ENCODE peak calls at places on chromosome 22, in nine cellular contexts. R is A549, S is spleen, H is testis, C is IMR-90, K is esophagus squamous epithelium, D is uterus, I is right lobe of liver, L is Peyer's patch. A is an unnamed sample. For H3K4me1, the result is how much of the 10 kb centered on the place peaks cover.

GRCh38 chr22:35330258-35330861 is 30.7 kb downstream of the TOM1 start:
- DNase-seq in I (peak), D (peak), C (peak), K (no peak), H (peak), S (peak), L (peak), R (no peak), A (peak)

GRCh38 chr22:20428496-20429253 is 8.9 kb downstream of the SCARF2 start:
- DNase-seq in I (no peak), S (no peak), C (no peak), L (no peak), H (no peak), K (no peak), R (no peak), D (no peak), A (no peak)

GRCh38 chr22:39428597-39429071 is 28.2 kb upstream of the MGAT3 start:
- DNase-seq in C (no peak), R (no peak), D (no peak), K (no peak), I (no peak), L (no peak), H (no peak), S (peak), A (no peak)

GRCh38 chr22:24071686-24072085 is 60.6 kb downstream of the CABIN1 start:
- DNase-seq in I (no peak), S (no peak), L (no peak), D (no peak), R (no peak), H (no peak), K (no peak), C (no peak), A (no peak)

GRCh38 chr22:42635531-42635930 is 4.9 kb downstream of the ATP5MGL start:
- DNase-seq in H (no peak), C (peak), S (no peak), R (peak), D (no peak), I (no peak), K (no peak), L (no peak), A (peak)

GRCh38 chr22:38730411-38730871 is 24.7 kb downstream of the GTPBP1 start:
- DNase-seq in C (no peak), S (peak), D (no peak), R (no peak), K (no peak), I (no peak), H (no peak), L (no peak), A (no peak)

GRCh38 chr22:40212126-40212525 is 34.4 kb downstream of the TNRC6B start:
- DNase-seq in H (no peak), S (no peak), K (no peak), I (no peak), D (no peak), C (no peak), R (no peak), L (no peak), A (no peak)

GRCh38 chr22:25083414-25084166 is 116.1 kb upstream of the CRYBB3 start:
- DNase-seq in L (no peak), S (no peak), H (peak), C (no peak), K (no peak), R (no peak), I (no peak), D (no peak), A (peak)

GRCh38 chr22:19120829-19121630 is 1.2 kb downstream of the DGCR2 start:
- DNase-seq in K (no peak), H (peak), S (peak), R (peak), L (no peak), C (peak), D (no peak), I (peak), A (peak)

GRCh38 chr22:36613958-36614357 is 85.0 kb upstream of the EIF3D start:
- DNase-seq in D (no peak), L (no peak), C (peak), R (no peak), H (no peak), S (no peak), K (no peak), I (no peak), A (no peak)

GRCh38 chr22:23204541-23205157 is 24.3 kb downstream of the BCR start:
- DNase-seq in S (peak), D (peak), R (no peak), I (peak), K (no peak), L (no peak), H (peak), C (no peak), A (no peak)

GRCh38 chr22:32466496-32466895 is 2.2 kb upstream of the BPIFC start:
- DNase-seq in R (no peak), S (no peak), D (no peak), H (no peak), K (no peak), L (no peak), C (peak), I (no peak), A (no peak)

GRCh38 chr22:39349506-39349966 is 255 bp upstream of the SYNGR1 start:
- DNase-seq in K (no peak), R (peak), D (peak), I (peak), L (peak), S (peak), H (peak), C (no peak), A (peak)

GRCh38 chr22:23144432-23144831 is 845 bp upstream of the RAB36 start:
- DNase-seq in S (peak), R (no peak), D (no peak), C (no peak), K (no peak), H (no peak), I (no peak), L (no peak), A (no peak)

GRCh38 chr22:42086051-42086450 is 4.5 kb downstream of the NDUFA6 start:
- DNase-seq in I (no peak), D (no peak), S (no peak), C (no peak), H (no peak), K (no peak), R (no peak), L (no peak), A (no peak)

GRCh38 chr22:23820748-23821211 is 18.0 kb downstream of the DERL3 start:
- DNase-seq in R (no peak), H (no peak), C (no peak), K (no peak), D (no peak), I (peak), S (peak), L (peak), A (no peak)

GRCh38 chr22:40345271-40345670 is 1.0 kb upstream of the ADSL start:
- DNase-seq in H (no peak), K (no peak), D (no peak), L (no peak), I (no peak), S (no peak), R (no peak), C (peak), A (peak)

GRCh38 chr22:22931557-22932270 is 44.1 kb downstream of the IGLL5 start:
- DNase-seq in L (no peak), C (no peak), H (no peak), D (no peak), R (no peak), I (no peak), K (no peak), S (peak), A (peak)

GRCh38 chr22:42720263-42721044 is at the start of gene A4GALT:
- DNase-seq in S (peak), D (no peak), I (no peak), H (no peak), L (no peak), R (no peak), K (no peak), C (no peak), A (no peak)

GRCh38 chr22:17868771-17869170 is 94.5 kb upstream of the BID start:
- DNase-seq in C (no peak), D (no peak), I (no peak), S (peak), K (no peak), H (no peak), L (no peak), R (no peak), A (no peak)

GRCh38 chr22:48587236-48587865 is 1240.3 kb downstream of the BRD1 start:
- DNase-seq in I (no peak), H (no peak), R (no peak), K (no peak), D (no peak), C (no peak), S (no peak), L (no peak), A (no peak)

GRCh38 chr22:17397756-17398155 is 28.5 kb downstream of the CECR2 start:
- DNase-seq in I (no peak), C (no peak), H (no peak), K (no peak), S (no peak), L (no peak), R (no peak), D (no peak), A (no peak)

GRCh38 chr22:38844661-38845367 is 986 bp upstream of the NPTXR start:
- DNase-seq in S (no peak), R (no peak), C (no peak), D (no peak), H (no peak), L (no peak), I (no peak), K (no peak), A (no peak)

GRCh38 chr22:41563051-41563711 is 2.4 kb downstream of the CSDC2 start:
- DNase-seq in C (peak), K (no peak), S (no peak), I (no peak), L (no peak), D (peak), H (peak), R (peak), A (no peak)

GRCh38 chr22:30634477-30635233 is 926 bp upstream of the SLC35E4 start:
- DNase-seq in H (peak), R (peak), S (peak), I (peak), C (peak), K (peak), D (peak), L (peak), A (peak)

GRCh38 chr22:30636226-30637077 is 871 bp downstream of the SLC35E4 start:
- DNase-seq in L (peak), H (no peak), K (no peak), S (peak), C (no peak), R (no peak), D (peak), I (no peak), A (peak)

GRCh38 chr22:30640361-30640760 is 4.8 kb downstream of the SLC35E4 start:
- DNase-seq in L (no peak), S (no peak), R (no peak), C (no peak), D (no peak), K (no peak), H (no peak), I (no peak), A (no peak)

GRCh38 chr22:30637701-30638114 is 2.1 kb downstream of the SLC35E4 start:
- DNase-seq in I (no peak), S (no peak), D (no peak), C (no peak), R (no peak), L (no peak), K (no peak), H (no peak), A (no peak)

DNA sequence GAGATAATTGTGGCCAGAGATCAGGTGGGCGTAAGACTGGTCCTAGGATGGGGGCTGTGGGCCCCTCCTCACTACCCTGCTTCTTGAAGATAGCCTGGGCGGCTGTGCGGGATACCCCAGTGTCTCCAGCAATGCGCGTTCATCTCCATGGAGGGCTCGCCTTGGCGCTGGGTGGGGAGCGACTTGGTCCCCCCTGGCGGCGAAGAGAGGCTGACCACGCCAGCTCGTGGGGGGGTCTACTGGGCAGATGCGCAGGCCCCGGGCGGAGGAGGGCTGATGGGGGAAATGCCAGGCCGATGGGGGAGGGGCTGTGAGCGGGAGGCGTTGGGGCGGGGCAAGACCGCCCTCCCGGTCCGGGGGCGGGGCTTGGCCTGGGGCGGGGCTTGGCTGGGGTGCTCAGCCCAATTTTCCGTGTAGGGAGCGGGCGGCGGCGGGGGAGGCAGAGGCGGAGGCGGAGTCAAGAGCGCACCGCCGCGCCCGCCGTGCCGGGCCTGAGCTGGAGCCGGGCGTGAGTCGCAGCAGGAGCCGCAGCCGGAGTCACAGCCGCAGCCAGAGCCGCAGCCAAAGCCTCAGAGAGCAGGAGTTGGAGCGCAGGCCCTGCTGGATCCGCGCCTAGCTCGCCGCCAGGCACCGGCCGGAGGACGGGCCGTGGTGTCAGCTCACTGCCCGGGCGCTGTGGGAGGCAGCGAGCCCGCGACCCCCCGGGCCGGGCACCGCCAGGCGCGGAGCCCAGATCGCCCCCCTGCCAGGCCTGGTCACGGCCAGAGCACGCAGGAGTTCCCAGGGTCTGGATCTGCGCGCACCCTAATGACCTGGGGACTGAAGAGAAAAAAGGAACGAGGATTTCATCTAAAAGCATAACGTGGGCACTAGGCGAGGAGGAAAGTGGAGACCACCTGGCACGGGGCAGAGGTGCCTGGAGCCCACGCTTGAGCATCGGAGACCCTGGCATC is at the start of gene SLC35E4:
- DNase-seq in S (peak), I (peak), D (peak), K (peak), L (peak), H (peak), C (peak), R (peak), A (peak)
- TF ChIP-seq POLR2A in S (peak), I (peak), D (peak), K (peak), L (peak), H (no peak), C (peak), R (peak), A (peak)

GRCh38 chr22:47423861-47424820 is 661.7 kb downstream of the TBC1D22A start:
- DNase-seq in I (no peak), H (peak), L (no peak), K (no peak), R (no peak), S (no peak), C (no peak), D (no peak), A (no peak)

GRCh38 chr22:47422736-47423135 is 660.3 kb downstream of the TBC1D22A start:
- DNase-seq in H (no peak), K (no peak), D (no peak), C (no peak), I (no peak), S (no peak), R (no peak), L (no peak), A (no peak)

GRCh38 chr22:47421846-47422245 is 659.4 kb downstream of the TBC1D22A start:
- DNase-seq in K (no peak), D (no peak), C (no peak), H (no peak), I (no peak), R (no peak), S (no peak), L (no peak), A (no peak)

GRCh38 chr22:47420211-47420610 is 657.8 kb downstream of the TBC1D22A start:
- DNase-seq in R (no peak), S (no peak), K (no peak), H (no peak), D (no peak), I (no peak), C (no peak), L (no peak), A (no peak)

GRCh38 chr22:47423266-47423665 is 660.8 kb downstream of the TBC1D22A start:
- DNase-seq in H (no peak), I (no peak), C (no peak), K (no peak), D (no peak), L (no peak), R (no peak), S (no peak), A (no peak)
- H3K4me1 ChIP-seq in H (under half), I (under half), C (under half), K (under half), D (under half), L (under half), R (under half), S (under half), A (under half)

GRCh38 chr22:49971232-49972162 is 10.9 kb downstream of the PIM3 start:
- DNase-seq in K (no peak), H (peak), C (no peak), R (peak), S (peak), L (peak), D (peak), I (peak), A (peak)
- TF ChIP-seq POLR2A in K (no peak), H (no peak), C (peak), R (peak), S (no peak), L (peak), D (no peak), I (peak), A (peak)

GRCh38 chr22:46336119-46337078 is 885 bp downstream of the TRMU start:
- DNase-seq in L (no peak), S (peak), H (peak), C (peak), I (no peak), R (no peak), K (no peak), D (no peak), A (peak)
- H3K4me1 ChIP-seq in L (under half), S (under half), H (under half), C (under half), I (under half), R (under half), K (under half), D (under half), A (under half)

GRCh38 chr22:50674606-50675552 is 2.3 kb downstream of the SHANK3 start:
- DNase-seq in H (no peak), K (no peak), S (no peak), L (peak), I (no peak), D (no peak), C (no peak), R (no peak), A (peak)
- TF ChIP-seq POLR2A in H (no peak), K (no peak), S (no peak), L (no peak), I (no peak), D (no peak), C (no peak), R (no peak), A (no peak)

GRCh38 chr22:21837184-21837979 is 30.1 kb downstream of the MAPK1 start:
- DNase-seq in R (peak), L (no peak), C (peak), H (no peak), I (no peak), K (no peak), S (no peak), D (no peak), A (no peak)
- H3K4me1 ChIP-seq in R (under half), L (under half), C (under half), H (under half), I (under half), K (under half), S (half or more), D (under half), A (under half)

GRCh38 chr22:50532824-50533344 is 3.1 kb upstream of the TYMP start:
- DNase-seq in I (no peak), L (no peak), S (peak), H (no peak), D (no peak), C (no peak), K (no peak), R (no peak), A (no peak)

GRCh38 chr22:50532353-50532700 is 2.5 kb upstream of the TYMP start:
- DNase-seq in D (no peak), S (no peak), R (no peak), K (no peak), C (no peak), H (no peak), L (no peak), I (no peak), A (peak)

GRCh38 chr22:50530280-50530856 is 556 bp upstream of the TYMP start:
- DNase-seq in H (no peak), K (no peak), S (peak), C (peak), I (peak), L (peak), D (peak), R (peak), A (peak)

GRCh38 chr22:50530857-50531545 is 1.2 kb upstream of the TYMP start:
- DNase-seq in K (peak), D (peak), S (peak), H (peak), L (peak), I (peak), C (peak), R (peak), A (peak)

GRCh38 chr22:50531546-50532352 is 1.9 kb upstream of the TYMP start:
- DNase-seq in D (peak), S (peak), L (peak), I (peak), R (no peak), C (peak), H (no peak), K (no peak), A (peak)
- TF ChIP-seq POLR2A in D (no peak), S (peak), L (peak), I (peak), R (peak), C (no peak), H (no peak), K (no peak), A (peak)

A was measured in transverse colon.